ENCODE peak calls at places on chromosome 11, in nine cellular contexts. One of them, this sample, is unnamed.

GRCh38 chr11:118895093-118896039 is 11.7 kb downstream of the CXCR5 start:
- DNase-seq in nucleus accumbens: no peak
- DNase-seq in EH: no peak
- DNase-seq in sciatic nerve: no peak
- DNase-seq in B cell: peak
- DNase-seq in NCI-H2029 treated with DMSO at 0.1 percent for 48 hours: no peak
- DNase-seq in activated naive CD8-positive, alpha-beta T cell treated with anti-CD3 and anti-CD28 coated beads, Interleukin-2, amount 50 U/mL, for 16 hours: no peak
- DNase-seq in pulmonary artery endothelial cell: no peak
- DNase-seq in EL: no peak
- DNase-seq in this sample: no peak

GRCh38 chr11:126655807-126656128 is 300.3 kb downstream of the ST3GAL4 start:
- DNase-seq in EL: no peak
- DNase-seq in EH: peak
- DNase-seq in activated naive CD8-positive, alpha-beta T cell treated with anti-CD3 and anti-CD28 coated beads, Interleukin-2, amount 50 U/mL, for 16 hours: no peak
- DNase-seq in nucleus accumbens: no peak
- DNase-seq in sciatic nerve: no peak
- DNase-seq in NCI-H2029 treated with DMSO at 0.1 percent for 48 hours: no peak
- DNase-seq in pulmonary artery endothelial cell: no peak
- DNase-seq in B cell: no peak
- DNase-seq in this sample: no peak

GRCh38 chr11:47577460-47578041 is 1.2 kb downstream of the KBTBD4 start:
- DNase-seq in B cell: no peak
- DNase-seq in EL: peak
- DNase-seq in pulmonary artery endothelial cell: no peak
- DNase-seq in sciatic nerve: no peak
- DNase-seq in EH: peak
- DNase-seq in activated naive CD8-positive, alpha-beta T cell treated with anti-CD3 and anti-CD28 coated beads, Interleukin-2, amount 50 U/mL, for 16 hours: no peak
- DNase-seq in NCI-H2029 treated with DMSO at 0.1 percent for 48 hours: no peak
- DNase-seq in nucleus accumbens: no peak
- DNase-seq in this sample: no peak

GRCh38 chr11:121042296-121042695 is 18.4 kb downstream of the TBCEL start:
- DNase-seq in pulmonary artery endothelial cell: no peak
- DNase-seq in sciatic nerve: no peak
- DNase-seq in B cell: no peak
- DNase-seq in EL: no peak
- DNase-seq in EH: no peak
- DNase-seq in activated naive CD8-positive, alpha-beta T cell treated with anti-CD3 and anti-CD28 coated beads, Interleukin-2, amount 50 U/mL, for 16 hours: no peak
- DNase-seq in nucleus accumbens: no peak
- DNase-seq in NCI-H2029 treated with DMSO at 0.1 percent for 48 hours: no peak
- DNase-seq in this sample: no peak

GRCh38 chr11:18731949-18732821 is 6.2 kb upstream of the IGSF22 start:
- DNase-seq in sciatic nerve: peak
- DNase-seq in pulmonary artery endothelial cell: no peak
- DNase-seq in EH: peak
- DNase-seq in NCI-H2029 treated with DMSO at 0.1 percent for 48 hours: peak
- DNase-seq in nucleus accumbens: peak
- DNase-seq in EL: peak
- DNase-seq in B cell: peak
- DNase-seq in activated naive CD8-positive, alpha-beta T cell treated with anti-CD3 and anti-CD28 coated beads, Interleukin-2, amount 50 U/mL, for 16 hours: peak
- DNase-seq in this sample: peak

GRCh38 chr11:122923302-122923701 is 40.7 kb downstream of the JHY start:
- DNase-seq in sciatic nerve: no peak
- DNase-seq in B cell: no peak
- DNase-seq in nucleus accumbens: no peak
- DNase-seq in EL: no peak
- DNase-seq in activated naive CD8-positive, alpha-beta T cell treated with anti-CD3 and anti-CD28 coated beads, Interleukin-2, amount 50 U/mL, for 16 hours: no peak
- DNase-seq in EH: peak
- DNase-seq in NCI-H2029 treated with DMSO at 0.1 percent for 48 hours: no peak
- DNase-seq in pulmonary artery endothelial cell: no peak
- DNase-seq in this sample: no peak

GRCh38 chr11:70220920-70221319 is 17.8 kb downstream of the FADD start:
- DNase-seq in B cell: no peak
- DNase-seq in EH: peak
- DNase-seq in activated naive CD8-positive, alpha-beta T cell treated with anti-CD3 and anti-CD28 coated beads, Interleukin-2, amount 50 U/mL, for 16 hours: no peak
- DNase-seq in nucleus accumbens: no peak
- DNase-seq in pulmonary artery endothelial cell: no peak
- DNase-seq in sciatic nerve: no peak
- DNase-seq in NCI-H2029 treated with DMSO at 0.1 percent for 48 hours: no peak
- DNase-seq in EL: peak
- DNase-seq in this sample: peak

GRCh38 chr11:67439321-67440228 is 2.1 kb upstream of the PTPRCAP start:
- DNase-seq in EL: no peak
- DNase-seq in pulmonary artery endothelial cell: no peak
- DNase-seq in activated naive CD8-positive, alpha-beta T cell treated with anti-CD3 and anti-CD28 coated beads, Interleukin-2, amount 50 U/mL, for 16 hours: no peak
- DNase-seq in NCI-H2029 treated with DMSO at 0.1 percent for 48 hours: no peak
- DNase-seq in B cell: no peak
- DNase-seq in sciatic nerve: peak
- DNase-seq in EH: peak
- DNase-seq in nucleus accumbens: no peak
- DNase-seq in this sample: no peak

GRCh38 chr11:109037856-109038780 is 373.2 kb downstream of the DDX10 start:
- DNase-seq in EH: peak
- DNase-seq in activated naive CD8-positive, alpha-beta T cell treated with anti-CD3 and anti-CD28 coated beads, Interleukin-2, amount 50 U/mL, for 16 hours: no peak
- DNase-seq in EL: peak
- DNase-seq in sciatic nerve: no peak
- DNase-seq in nucleus accumbens: peak
- DNase-seq in NCI-H2029 treated with DMSO at 0.1 percent for 48 hours: no peak
- DNase-seq in pulmonary artery endothelial cell: peak
- DNase-seq in B cell: no peak
- DNase-seq in this sample: peak

GRCh38 chr11:3046190-3046589 is 11.0 kb downstream of the CARS1 start:
- DNase-seq in EH: no peak
- DNase-seq in B cell: no peak
- DNase-seq in pulmonary artery endothelial cell: no peak
- DNase-seq in nucleus accumbens: no peak
- DNase-seq in activated naive CD8-positive, alpha-beta T cell treated with anti-CD3 and anti-CD28 coated beads, Interleukin-2, amount 50 U/mL, for 16 hours: no peak
- DNase-seq in NCI-H2029 treated with DMSO at 0.1 percent for 48 hours: no peak
- DNase-seq in EL: no peak
- DNase-seq in sciatic nerve: no peak
- DNase-seq in this sample: no peak

GRCh38 chr11:78350101-78350645 is 67.4 kb downstream of the GAB2 start:
- DNase-seq in sciatic nerve: no peak
- DNase-seq in activated naive CD8-positive, alpha-beta T cell treated with anti-CD3 and anti-CD28 coated beads, Interleukin-2, amount 50 U/mL, for 16 hours: no peak
- DNase-seq in NCI-H2029 treated with DMSO at 0.1 percent for 48 hours: no peak
- DNase-seq in pulmonary artery endothelial cell: no peak
- DNase-seq in B cell: peak
- DNase-seq in nucleus accumbens: no peak
- DNase-seq in EH: peak
- DNase-seq in EL: peak
- DNase-seq in this sample: no peak

GRCh38 chr11:125637840-125638239 is 12.9 kb downstream of the CHEK1 start:
- DNase-seq in activated naive CD8-positive, alpha-beta T cell treated with anti-CD3 and anti-CD28 coated beads, Interleukin-2, amount 50 U/mL, for 16 hours: no peak
- DNase-seq in nucleus accumbens: no peak
- DNase-seq in sciatic nerve: no peak
- DNase-seq in pulmonary artery endothelial cell: no peak
- DNase-seq in B cell: no peak
- DNase-seq in EH: no peak
- DNase-seq in EL: no peak
- DNase-seq in NCI-H2029 treated with DMSO at 0.1 percent for 48 hours: no peak
- DNase-seq in this sample: no peak

GRCh38 chr11:16818284-16818683 is 79.8 kb downstream of the C11orf58 start:
- DNase-seq in sciatic nerve: no peak
- DNase-seq in NCI-H2029 treated with DMSO at 0.1 percent for 48 hours: no peak
- DNase-seq in activated naive CD8-positive, alpha-beta T cell treated with anti-CD3 and anti-CD28 coated beads, Interleukin-2, amount 50 U/mL, for 16 hours: no peak
- DNase-seq in B cell: no peak
- DNase-seq in EH: no peak
- DNase-seq in EL: no peak
- DNase-seq in nucleus accumbens: no peak
- DNase-seq in pulmonary artery endothelial cell: no peak
- DNase-seq in this sample: peak

GRCh38 chr11:36300651-36301050 is 4.6 kb downstream of the PRR5L start:
- DNase-seq in EH: peak
- DNase-seq in EL: peak
- DNase-seq in pulmonary artery endothelial cell: no peak
- DNase-seq in activated naive CD8-positive, alpha-beta T cell treated with anti-CD3 and anti-CD28 coated beads, Interleukin-2, amount 50 U/mL, for 16 hours: no peak
- DNase-seq in NCI-H2029 treated with DMSO at 0.1 percent for 48 hours: peak
- DNase-seq in sciatic nerve: peak
- DNase-seq in B cell: no peak
- DNase-seq in nucleus accumbens: peak
- DNase-seq in this sample: peak

GRCh38 chr11:132595711-132596111 is 936.6 kb downstream of the OPCML start:
- DNase-seq in activated naive CD8-positive, alpha-beta T cell treated with anti-CD3 and anti-CD28 coated beads, Interleukin-2, amount 50 U/mL, for 16 hours: no peak
- DNase-seq in NCI-H2029 treated with DMSO at 0.1 percent for 48 hours: peak
- DNase-seq in pulmonary artery endothelial cell: no peak
- DNase-seq in B cell: no peak
- DNase-seq in EH: peak
- DNase-seq in EL: no peak
- DNase-seq in sciatic nerve: no peak
- DNase-seq in nucleus accumbens: no peak
- DNase-seq in this sample: peak

GRCh38 chr11:64100345-64100744 is 64.6 kb downstream of the FLRT1 start:
- DNase-seq in sciatic nerve: no peak
- DNase-seq in activated naive CD8-positive, alpha-beta T cell treated with anti-CD3 and anti-CD28 coated beads, Interleukin-2, amount 50 U/mL, for 16 hours: no peak
- DNase-seq in pulmonary artery endothelial cell: no peak
- DNase-seq in B cell: no peak
- DNase-seq in EL: no peak
- DNase-seq in nucleus accumbens: peak
- DNase-seq in NCI-H2029 treated with DMSO at 0.1 percent for 48 hours: no peak
- DNase-seq in EH: no peak
- DNase-seq in this sample: no peak

GRCh38 chr11:10485646-10486045 is 30.6 kb downstream of the AMPD3 start:
- DNase-seq in nucleus accumbens: no peak
- DNase-seq in B cell: no peak
- DNase-seq in pulmonary artery endothelial cell: no peak
- DNase-seq in NCI-H2029 treated with DMSO at 0.1 percent for 48 hours: no peak
- DNase-seq in EL: no peak
- DNase-seq in EH: no peak
- DNase-seq in sciatic nerve: no peak
- DNase-seq in activated naive CD8-positive, alpha-beta T cell treated with anti-CD3 and anti-CD28 coated beads, Interleukin-2, amount 50 U/mL, for 16 hours: no peak
- DNase-seq in this sample: no peak